ENCODE peak calls at places on chromosomes 6 and 20, in seven cellular contexts. V, T, J, G, W, U and M are unnamed samples.
A peak's percentile ranks its signal among the peaks of the same experiment; 100 is the strongest.

GRCh38 chr20:46057856-46058655 is 29.0 kb downstream of the SLC12A5 start:
- DNase-seq in T (no peak), U (no peak), V (no peak), W (peak; percentile 76), G (peak; percentile 72), J (no peak), M (peak; percentile 89)

GRCh38 chr6:130958468-130958867 is 104.6 kb downstream of the EPB41L2 start:
- DNase-seq in U (no peak), V (no peak), G (no peak), J (no peak), W (no peak), T (no peak), M (no peak)

GRCh38 chr20:36234771-36235320 is 1.4 kb upstream of the AAR2 start:
- DNase-seq in V (no peak), T (no peak), J (no peak), W (no peak), G (peak; percentile 55), U (no peak), M (no peak)

GRCh38 chr20:35305682-35306556 is 13.7 kb upstream of the FAM83C start:
- DNase-seq in J (no peak), G (no peak), U (peak; percentile 86), T (no peak), V (no peak), W (peak; percentile 63), M (no peak)

GRCh38 chr20:53343433-53343832 is 250.2 kb downstream of the ZNF217 start:
- DNase-seq in T (no peak), W (no peak), G (no peak), V (no peak), J (no peak), U (no peak), M (no peak)

GRCh38 chr20:44011251-44011940 is 96.7 kb downstream of the TOX2 start:
- DNase-seq in W (no peak), J (no peak), G (no peak), T (no peak), V (no peak), U (no peak), M (no peak)

GRCh38 chr6:166446567-166447065 is 63.9 kb upstream of the MPC1 start:
- DNase-seq in T (no peak), W (no peak), V (no peak), J (no peak), G (no peak), U (no peak), M (no peak)

GRCh38 chr6:136445063-136445462 is 105.2 kb downstream of the MAP7 start:
- DNase-seq in W (no peak), U (no peak), T (no peak), J (no peak), G (no peak), V (no peak), M (no peak)

GRCh38 chr20:49768204-49769124 is 44.2 kb upstream of the SLC9A8 start:
- DNase-seq in W (peak; percentile 68), V (peak; percentile 91), G (peak; percentile 89), J (peak; percentile 45), U (no peak), T (no peak), M (peak; percentile 69)

GRCh38 chr20:10610266-10610665 is 63.5 kb downstream of the JAG1 start:
- DNase-seq in T (no peak), U (no peak), V (no peak), J (no peak), W (no peak), G (no peak), M (no peak)

GRCh38 chr6:54737247-54737646 is 109.3 kb upstream of the FAM83B start:
- DNase-seq in V (peak; percentile 55), G (no peak), J (peak; percentile 77), T (peak; percentile 1), U (no peak), W (peak; percentile 21), M (peak; percentile 47)

GRCh38 chr6:107491059-107491609 is 1.2 kb downstream of the SOBP start:
- DNase-seq in J (peak; percentile 64), G (peak; percentile 91), U (peak; percentile 92), V (peak; percentile 69), T (peak; percentile 30), W (peak; percentile 78), M (peak; percentile 81)

GRCh38 chr6:89818977-89819335 is 638 bp downstream of the MDN1 start:
- DNase-seq in V (no peak), G (no peak), J (peak; percentile 43), W (no peak), T (no peak), U (no peak), M (no peak)

GRCh38 chr6:150910561-150910960 is 45.1 kb downstream of the MTHFD1L start:
- DNase-seq in V (no peak), W (no peak), J (no peak), G (no peak), T (no peak), U (no peak), M (no peak)

GRCh38 chr20:36745234-36745926 is 510 bp downstream of the NDRG3 start:
- DNase-seq in W (no peak), G (peak; percentile 68), U (peak; percentile 80), T (no peak), J (peak; percentile 35), V (peak; percentile 56), M (no peak)

GRCh38 chr6:90294989-90295853 is 1.4 kb downstream of the BACH2 start:
- DNase-seq in V (peak; percentile 56), T (peak; percentile 46), J (peak; percentile 31), G (peak; percentile 72), W (peak; percentile 75), U (peak; percentile 85), M (peak; percentile 70)

GRCh38 chr20:49646126-49646525 is 67.6 kb downstream of the B4GALT5 start:
- DNase-seq in J (no peak), V (no peak), G (no peak), W (no peak), U (no peak), T (no peak), M (no peak)

GRCh38 chr6:90097357-90097756 is 199.3 kb downstream of the BACH2 start:
- DNase-seq in W (no peak), G (no peak), V (no peak), T (no peak), J (no peak), U (no peak), M (no peak)

GRCh38 chr6:145352382-145353080 is 382.8 kb downstream of the EPM2A start:
- DNase-seq in W (no peak), G (no peak), T (no peak), V (no peak), J (no peak), U (no peak), M (no peak)

GRCh38 chr20:10271470-10272219 is 53.0 kb downstream of the SNAP25 start:
- DNase-seq in J (no peak), G (no peak), T (no peak), U (no peak), V (no peak), W (no peak), M (no peak)

GRCh38 chr6:135191508-135192255 is 10.6 kb downstream of the MYB start:
- DNase-seq in V (no peak), J (no peak), U (no peak), G (no peak), T (no peak), W (no peak), M (no peak)

GRCh38 chr20:48219306-48219705 is 434.0 kb upstream of the SULF2 start:
- DNase-seq in J (no peak), U (no peak), G (no peak), V (no peak), W (no peak), T (no peak), M (no peak)

GRCh38 chr6:1856381-1856780 is 246.7 kb downstream of the FOXC1 start:
- DNase-seq in J (peak; percentile 49), T (peak; percentile 15), V (no peak), U (no peak), W (no peak), G (no peak), M (no peak)

GRCh38 chr6:39558791-39559190 is 166.4 kb downstream of the KIF6 start:
- DNase-seq in V (no peak), U (no peak), T (no peak), W (no peak), J (no peak), G (no peak), M (no peak)

GRCh38 chr6:16712931-16713484 is 48.3 kb downstream of the ATXN1 start:
- DNase-seq in W (peak; percentile 71), V (no peak), U (peak; percentile 80), G (peak; percentile 70), J (no peak), T (peak; percentile 50), M (no peak)

GRCh38 chr20:8853805-8854338 is 215.0 kb upstream of the PLCB4 start:
- DNase-seq in V (no peak), W (no peak), T (no peak), U (no peak), J (peak; percentile 45), G (no peak), M (peak; percentile 54)

DNA sequence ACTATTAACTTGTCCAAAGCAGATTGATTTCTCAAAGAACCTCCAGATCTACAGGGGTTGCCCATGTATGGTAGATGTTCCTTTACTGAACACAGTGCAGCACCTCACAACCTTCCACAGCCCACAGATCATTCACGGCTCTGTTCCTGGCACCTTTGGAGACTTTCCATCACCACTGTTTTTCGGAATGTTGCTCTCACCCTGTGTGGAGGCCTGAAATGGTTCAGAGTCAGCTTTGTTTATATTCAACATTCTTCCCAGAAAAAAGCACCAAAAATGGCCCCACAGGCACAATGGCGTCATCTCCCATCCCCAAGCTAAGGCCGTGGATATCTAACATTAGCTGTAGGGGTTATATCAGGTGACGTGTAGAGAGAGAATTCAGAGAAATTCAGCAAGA is 74.7 kb downstream of the DHX35 start:
- DNase-seq in T (no peak), W (no peak), U (no peak), J (no peak), V (no peak), G (peak; percentile 73), M (no peak)
- H3K36me3 ChIP-seq in T (peaks cover 30% of the 10 kb centered on the region), W (peaks cover 69% of the 10 kb centered on the region), U (no peaks in the 10 kb centered on the region), J (no peaks in the 10 kb centered on the region), V (peaks cover 18% of the 10 kb centered on the region), G (peaks cover 45% of the 10 kb centered on the region), M (peaks cover 20% of the 10 kb centered on the region)

GRCh38 chr20:32834972-32835371 is 15.2 kb downstream of the MAPRE1 start:
- DNase-seq in G (no peak), T (no peak), W (no peak), V (no peak), U (no peak), J (no peak), M (no peak)
- H3K36me3 ChIP-seq in G (peaks cover 34% of the 10 kb centered on the region), T (peaks cover 20% of the 10 kb centered on the region), W (peaks cover 74% of the 10 kb centered on the region), V (peaks cover 23% of the 10 kb centered on the region), U (peaks cover 5% of the 10 kb centered on the region), J (no peaks in the 10 kb centered on the region), M (peaks cover 43% of the 10 kb centered on the region)

GRCh38 chr20:420169-420620 is 12.1 kb downstream of the RBCK1 start:
- DNase-seq in V (no peak), T (no peak), U (no peak), W (no peak), G (no peak), J (no peak), M (no peak)
- H3K36me3 ChIP-seq in V (peaks cover 13% of the 10 kb centered on the region), T (peaks cover 29% of the 10 kb centered on the region), U (no peaks in the 10 kb centered on the region), W (peaks cover 60% of the 10 kb centered on the region), G (peaks cover 45% of the 10 kb centered on the region), J (no peaks in the 10 kb centered on the region), M (peaks cover 12% of the 10 kb centered on the region)

DNA sequence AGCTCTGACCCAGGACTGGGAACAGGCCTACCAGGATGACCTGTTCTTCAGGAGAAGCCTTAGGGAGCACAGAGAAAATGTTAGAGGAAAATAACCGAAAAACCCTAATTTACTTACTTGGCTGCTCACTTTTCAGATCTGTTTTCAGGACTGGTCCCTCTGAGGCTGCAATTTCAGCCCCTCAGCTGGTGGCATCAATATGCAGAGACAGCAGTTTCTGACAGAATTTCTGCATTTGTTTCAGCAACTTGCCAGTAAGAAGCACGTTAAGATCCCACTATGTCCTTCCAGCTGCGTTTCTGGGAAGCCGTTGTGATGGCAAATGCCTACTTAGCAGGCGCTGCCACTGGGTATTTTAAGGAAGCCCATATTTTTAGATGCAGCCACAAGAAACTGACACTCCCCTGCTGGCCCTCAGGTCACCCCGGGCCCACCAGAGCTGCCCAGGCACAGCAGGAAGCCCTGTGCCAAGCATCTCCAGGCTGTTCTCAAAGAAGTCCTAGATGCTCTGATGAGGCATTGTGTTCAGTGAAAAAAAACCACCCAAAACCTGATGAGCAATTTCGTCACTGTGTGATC is 7.5 kb downstream of the YTHDF1 start:
- DNase-seq in U (no peak), W (no peak), V (no peak), G (no peak), J (no peak), T (no peak), M (no peak)
- H3K36me3 ChIP-seq in U (no peaks in the 10 kb centered on the region), W (peaks cover 87% of the 10 kb centered on the region), V (peaks cover 28% of the 10 kb centered on the region), G (peaks cover 46% of the 10 kb centered on the region), J (no peaks in the 10 kb centered on the region), T (peaks cover 44% of the 10 kb centered on the region), M (peaks cover 50% of the 10 kb centered on the region)